ENCODE peak calls at places on chromosome 12, in ten cellular contexts. H, Y, W, A, E, M, V, K, Z and X are unnamed samples.

GRCh38 chr12:81758421-81759214 is 532 bp downstream of the PPFIA2 start:
- DNase-seq in H (no peak), Y (no peak), W (peak), A (no peak), E (no peak), M (no peak), V (no peak), K (no peak), Z (peak), X (no peak)

GRCh38 chr12:95963104-95963503 is 20.0 kb downstream of the AMDHD1 start:
- DNase-seq in H (no peak), Y (no peak), W (peak), A (no peak), E (no peak), M (peak), V (no peak), K (no peak), Z (no peak), X (no peak)

GRCh38 chr12:91506461-91506860 is 323.8 kb upstream of the DCN start:
- DNase-seq in H (no peak), Y (no peak), W (no peak), A (no peak), E (no peak), M (no peak), V (no peak), K (no peak), Z (no peak), X (no peak)

GRCh38 chr12:29673346-29673745 is 110.4 kb downstream of the TMTC1 start:
- DNase-seq in H (no peak), Y (no peak), W (no peak), A (no peak), E (no peak), M (no peak), V (no peak), K (no peak), Z (no peak), X (no peak)

GRCh38 chr12:31578632-31579031 is 12.3 kb downstream of the DENND5B start:
- DNase-seq in H (no peak), Y (no peak), W (no peak), A (no peak), E (no peak), M (no peak), V (no peak), K (no peak), Z (no peak), X (no peak)

GRCh38 chr12:18751866-18752265 is 13.9 kb downstream of the CAPZA3 start:
- DNase-seq in H (no peak), Y (no peak), W (no peak), A (no peak), E (no peak), M (no peak), V (no peak), K (no peak), Z (no peak), X (no peak)

GRCh38 chr12:114625294-114625851 is 58.6 kb downstream of the TBX3 start:
- DNase-seq in H (no peak), Y (peak), W (peak), A (no peak), E (peak), M (peak), V (peak), K (no peak), Z (peak), X (no peak)

GRCh38 chr12:108643941-108644742 is 10.4 kb upstream of the SELPLG start:
- DNase-seq in H (peak), Y (no peak), W (peak), A (no peak), E (no peak), M (peak), V (no peak), K (no peak), Z (peak), X (no peak)

GRCh38 chr12:2110841-2111566 is 58.2 kb downstream of the CACNA1C start:
- DNase-seq in H (no peak), Y (no peak), W (no peak), A (no peak), E (no peak), M (no peak), V (no peak), K (no peak), Z (no peak), X (no peak)

GRCh38 chr12:129530517-129530916 is 373.3 kb downstream of the TMEM132D start:
- DNase-seq in H (no peak), Y (no peak), W (no peak), A (no peak), E (no peak), M (no peak), V (no peak), K (no peak), Z (no peak), X (no peak)

GRCh38 chr12:51593539-51593938 is 2.5 kb downstream of the SCN8A start:
- DNase-seq in H (no peak), Y (peak), W (no peak), A (no peak), E (no peak), M (no peak), V (no peak), K (no peak), Z (peak), X (no peak)

GRCh38 chr12:5796171-5797091 is 148.6 kb downstream of the ANO2 start:
- DNase-seq in H (peak), Y (peak), W (peak), A (no peak), E (peak), M (no peak), V (peak), K (no peak), Z (peak), X (no peak)

GRCh38 chr12:64824500-64825142 is at the start of gene TBC1D30:
- DNase-seq in H (no peak), Y (no peak), W (no peak), A (no peak), E (no peak), M (no peak), V (no peak), K (peak), Z (peak), X (no peak)

GRCh38 chr12:4288296-4289019 is 14.9 kb downstream of the CCND2 start:
- DNase-seq in H (no peak), Y (no peak), W (no peak), A (no peak), E (no peak), M (no peak), V (no peak), K (no peak), Z (no peak), X (no peak)

GRCh38 chr12:113724703-113725556 is 241.2 kb downstream of the RBM19 start:
- DNase-seq in H (no peak), Y (no peak), W (no peak), A (no peak), E (no peak), M (no peak), V (no peak), K (no peak), Z (no peak), X (no peak)

GRCh38 chr12:32662665-32663064 is 16.4 kb upstream of the DNM1L start:
- DNase-seq in H (no peak), Y (no peak), W (no peak), A (no peak), E (no peak), M (no peak), V (no peak), K (no peak), Z (no peak), X (no peak)

GRCh38 chr12:124680863-124681778 is 113.7 kb upstream of the NCOR2 start:
- DNase-seq in H (peak), Y (peak), W (peak), A (peak), E (no peak), M (peak), V (no peak), K (peak), Z (no peak), X (no peak)
- TF ChIP-seq CTCF in H (peak), Y (peak), W (peak), A (no peak), E (no peak), M (peak), V (no peak), K (peak), Z (peak), X (peak)

DNA sequence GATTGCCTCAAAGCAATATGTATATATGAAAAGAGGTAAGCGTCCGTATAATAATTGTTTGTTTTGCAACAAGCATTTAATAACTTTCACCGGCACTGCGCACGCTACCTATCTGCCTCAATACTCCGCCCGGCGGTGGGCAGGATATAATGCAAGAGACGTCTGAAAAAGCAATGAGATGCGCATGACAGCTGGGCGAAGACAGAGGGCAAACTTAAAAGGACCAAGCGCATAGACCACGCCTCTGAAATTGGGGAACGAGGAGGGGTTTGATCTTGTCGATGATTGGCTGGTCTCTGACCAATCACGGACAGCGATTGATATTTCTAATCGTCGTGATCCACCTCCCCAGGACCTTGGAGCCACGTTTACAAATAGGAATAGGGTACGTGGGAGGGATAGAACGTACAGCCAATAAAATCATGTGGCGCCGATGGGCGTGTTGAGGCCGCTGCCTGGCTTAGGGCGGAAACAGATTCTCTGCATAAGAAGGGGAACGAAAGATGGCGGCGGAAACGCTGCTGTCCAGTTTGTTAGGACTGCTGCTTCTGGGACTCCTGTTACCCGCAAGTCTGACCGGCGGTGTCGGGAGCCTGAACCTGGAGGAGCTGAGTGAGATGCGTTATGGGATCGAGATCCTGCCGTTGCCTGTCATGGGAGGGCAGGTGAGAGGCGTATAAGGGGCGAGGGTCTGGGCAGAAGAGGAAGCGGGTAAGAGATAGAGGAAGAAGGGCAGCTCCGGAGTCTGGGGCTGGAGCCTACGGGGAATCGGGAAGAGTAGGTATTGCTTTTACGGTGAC is at the start of gene OS9:
- DNase-seq in H (peak), Y (peak), W (peak), A (peak), E (peak), M (peak), V (peak), K (peak), Z (peak), X (peak)
- TF ChIP-seq POLR2A in H (peak), Y (peak), W (peak), A (no peak), E (peak), M (peak), V (no peak), K (peak), Z (peak), X (peak)

GRCh38 chr12:67070604-67071003 is 198.6 kb upstream of the CAND1 start:
- DNase-seq in H (no peak), Y (no peak), W (no peak), A (no peak), E (no peak), M (no peak), V (no peak), K (no peak), Z (no peak), X (no peak)

GRCh38 chr12:67068204-67068731 is 200.9 kb upstream of the CAND1 start:
- DNase-seq in H (no peak), Y (no peak), W (peak), A (no peak), E (no peak), M (no peak), V (no peak), K (no peak), Z (no peak), X (no peak)

GRCh38 chr12:67070307-67070600 is 198.9 kb upstream of the CAND1 start:
- DNase-seq in H (no peak), Y (no peak), W (no peak), A (no peak), E (no peak), M (no peak), V (no peak), K (no peak), Z (no peak), X (no peak)

GRCh38 chr12:67068773-67069450 is 200.2 kb upstream of the CAND1 start:
- DNase-seq in H (no peak), Y (peak), W (peak), A (no peak), E (peak), M (no peak), V (peak), K (no peak), Z (peak), X (no peak)

GRCh38 chr12:67069451-67070306 is 199.5 kb upstream of the CAND1 start:
- DNase-seq in H (no peak), Y (peak), W (peak), A (no peak), E (peak), M (no peak), V (peak), K (no peak), Z (peak), X (no peak)
- TF ChIP-seq CTCF in H (no peak), Y (no peak), W (no peak), A (no peak), E (no peak), M (no peak), V (no peak), K (no peak), Z (no peak), X (no peak)

DNA sequence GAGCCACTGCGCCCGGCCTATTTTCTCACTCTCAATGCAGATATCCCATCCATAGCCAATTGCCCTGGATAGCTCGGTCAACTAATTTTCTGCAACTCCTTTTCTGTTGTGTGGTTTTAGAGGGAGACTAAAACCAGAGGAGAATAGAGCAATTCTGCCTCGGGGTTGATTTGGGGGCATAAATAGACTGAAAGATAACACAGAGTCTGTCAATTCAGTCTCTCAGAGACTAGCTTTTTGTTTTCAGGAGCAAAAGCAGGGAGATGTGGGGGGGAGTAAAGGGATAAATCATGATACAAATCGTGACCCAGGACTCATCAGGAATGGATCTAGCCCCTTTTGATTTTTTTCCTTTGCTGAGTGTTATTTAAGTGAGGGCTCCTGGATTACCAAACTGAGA is 6.5 kb downstream of the COPZ1 start:
- DNase-seq in H (no peak), Y (no peak), W (no peak), A (no peak), E (no peak), M (no peak), V (no peak), K (no peak), Z (no peak), X (no peak)
- TF ChIP-seq POLR2A in H (no peak), Y (no peak), W (no peak), A (no peak), E (no peak), M (no peak), V (no peak), K (no peak), Z (no peak), X (no peak)

GRCh38 chr12:13362260-13362841 is 165.8 kb downstream of the EMP1 start:
- DNase-seq in H (peak), Y (peak), W (peak), A (no peak), E (peak), M (peak), V (peak), K (peak), Z (peak), X (no peak)
- TF ChIP-seq CTCF in H (peak), Y (peak), W (peak), A (no peak), E (peak), M (peak), V (no peak), K (peak), Z (peak), X (peak)

GRCh38 chr12:111685811-111686573 is at the start of the genes ACAD10 and BRAP:
- DNase-seq in H (peak), Y (peak), W (peak), A (peak), E (peak), M (peak), V (peak), K (peak), Z (peak), X (peak)

GRCh38 chr12:111687255-111687654 is 1.4 kb downstream of the ACAD10 start:
- DNase-seq in H (no peak), Y (peak), W (peak), A (no peak), E (no peak), M (no peak), V (no peak), K (no peak), Z (no peak), X (no peak)

GRCh38 chr12:111686574-111687105 is 787 bp downstream of the ACAD10 start:
- DNase-seq in H (no peak), Y (no peak), W (peak), A (no peak), E (no peak), M (no peak), V (no peak), K (no peak), Z (no peak), X (no peak)

GRCh38 chr12:111685322-111685810 is 390 bp downstream of the BRAP start:
- DNase-seq in H (no peak), Y (peak), W (peak), A (no peak), E (peak), M (no peak), V (no peak), K (no peak), Z (no peak), X (no peak)

GRCh38 chr12:111687952-111688351 is 2.1 kb downstream of the ACAD10 start:
- DNase-seq in H (no peak), Y (no peak), W (no peak), A (no peak), E (no peak), M (no peak), V (no peak), K (no peak), Z (no peak), X (no peak)
- TF ChIP-seq POLR2A in H (no peak), Y (no peak), W (no peak), A (no peak), E (no peak), M (no peak), V (no peak), K (no peak), Z (no peak), X (no peak)

GRCh38 chr12:21433525-21433924 is 3.9 kb upstream of the PYROXD1 start:
- DNase-seq in H (no peak), Y (no peak), W (no peak), A (no peak), E (no peak), M (no peak), V (no peak), K (no peak), Z (no peak), X (no peak)
- TF ChIP-seq CTCF in H (no peak), Y (no peak), W (no peak), A (no peak), E (no peak), M (no peak), V (no peak), K (no peak), Z (no peak), X (no peak)

DNA sequence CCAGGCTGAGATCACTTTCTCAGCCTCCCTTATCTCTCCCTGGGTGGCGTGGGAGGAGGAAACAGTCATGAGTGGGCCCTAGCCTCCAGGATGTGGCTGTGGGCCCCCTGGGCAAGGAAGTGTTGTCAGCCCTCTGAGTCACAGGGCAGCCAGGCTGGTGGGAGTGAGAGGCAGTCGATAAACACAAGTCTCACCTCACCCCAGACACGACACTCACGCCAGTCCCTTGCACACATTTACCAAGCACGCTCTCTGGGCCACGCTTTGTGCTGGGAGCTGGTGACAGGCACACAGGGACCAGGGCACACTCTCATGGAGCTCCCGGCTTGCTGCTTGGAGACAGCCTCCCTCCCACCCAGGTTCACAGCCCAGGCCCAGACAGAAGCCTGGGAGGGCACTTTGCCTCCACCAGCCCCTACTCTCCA is 1.9 kb upstream of the KRT79 start:
- DNase-seq in H (no peak), Y (no peak), W (no peak), A (no peak), E (no peak), M (no peak), V (no peak), K (no peak), Z (no peak), X (no peak)
- TF ChIP-seq POLR2A in H (no peak), Y (no peak), W (no peak), A (no peak), E (no peak), M (no peak), V (no peak), K (no peak), Z (no peak), X (no peak)

GRCh38 chr12:85057370-85057963 is 21.3 kb downstream of the LRRIQ1 start:
- DNase-seq in H (peak), Y (peak), W (peak), A (peak), E (peak), M (peak), V (no peak), K (no peak), Z (peak), X (no peak)
- TF ChIP-seq CTCF in H (peak), Y (peak), W (peak), A (no peak), E (no peak), M (peak), V (no peak), K (peak), Z (peak), X (peak)

GRCh38 chr12:7571253-7571652 is 67.7 kb upstream of the CD163 start:
- DNase-seq in H (no peak), Y (no peak), W (no peak), A (no peak), E (no peak), M (no peak), V (no peak), K (no peak), Z (no peak), X (no peak)
- TF ChIP-seq POLR2A in H (no peak), Y (no peak), W (no peak), A (no peak), E (no peak), M (no peak), V (no peak), K (no peak), Z (no peak), X (no peak)